ENCODE peak calls at places on chromosomes 16 and 17, in nine cellular contexts. B is AG09309, N is HepG2, X is astrocyte of the spinal cord, C is heart right ventricle, R is dorsolateral prefrontal cortex, A is small intestine, D is AG10803, V is K562. J is an unnamed sample.

GRCh38 chr16:29641561-29641960 is 21.5 kb upstream of the SPN start:
- DNase-seq in D (no peak), A (peak), X (no peak), B (no peak), C (no peak), R (no peak), V (peak), N (peak), J (no peak)

GRCh38 chr16:55641430-55642056 is 14.2 kb upstream of the SLC6A2 start:
- DNase-seq in R (no peak), C (no peak), B (no peak), X (no peak), N (peak), A (no peak), D (peak), V (no peak), J (no peak)

GRCh38 chr17:78781339-78782304 is at the start of gene CYTH1:
- DNase-seq in A (peak), X (no peak), R (peak), V (peak), B (no peak), C (peak), D (no peak), N (no peak), J (peak)

GRCh38 chr17:37045271-37045946 is 96.7 kb downstream of the AATF start:
- DNase-seq in N (no peak), D (no peak), C (no peak), X (no peak), V (no peak), A (no peak), B (no peak), R (no peak), J (no peak)

GRCh38 chr16:67326115-67326471 is 448 bp downstream of the KCTD19 start:
- DNase-seq in N (no peak), B (no peak), C (no peak), V (no peak), A (no peak), R (no peak), X (no peak), D (no peak), J (no peak)

GRCh38 chr17:74767111-74767516 is 9.0 kb downstream of the NAT9 start:
- DNase-seq in C (no peak), A (no peak), R (peak), X (no peak), V (no peak), N (no peak), D (no peak), B (no peak), J (peak)

GRCh38 chr17:77409282-77410161 is 268.8 kb downstream of the SEC14L1 start:
- DNase-seq in X (peak), D (peak), B (no peak), A (no peak), C (peak), N (no peak), V (no peak), R (no peak), J (no peak)

GRCh38 chr17:17191346-17191792 is 14.8 kb downstream of the PLD6 start:
- DNase-seq in A (no peak), C (peak), D (peak), R (no peak), N (no peak), V (no peak), B (peak), X (peak), J (no peak)

GRCh38 chr16:70642633-70643032 is 3.7 kb upstream of the IL34 start:
- DNase-seq in A (no peak), D (no peak), V (no peak), N (no peak), C (no peak), B (no peak), R (no peak), X (no peak), J (no peak)

GRCh38 chr17:19569785-19570496 is 36.3 kb downstream of the SLC47A1 start:
- DNase-seq in N (no peak), X (no peak), B (no peak), D (no peak), A (peak), C (no peak), V (no peak), R (no peak), J (no peak)
- H3K4me3 ChIP-seq in N (no peak), X (no peak), B (no peak), D (no peak), A (no peak), C (no peak), V (no peak), R (no peak), J (no peak)

GRCh38 chr16:12802661-12803060 is 1.0 kb downstream of the CPPED1 start:
- DNase-seq in V (peak), R (no peak), C (no peak), A (peak), D (no peak), X (no peak), N (no peak), B (no peak), J (no peak)
- H3K4me3 ChIP-seq in V (peak), R (peak), C (peak), A (peak), D (peak), X (peak), N (peak), B (peak), J (peak)

GRCh38 chr17:39225974-39226683 is 384 bp upstream of the STAC2 start:
- DNase-seq in R (peak), A (no peak), C (peak), D (no peak), N (no peak), V (peak), B (no peak), X (peak), J (no peak)
- H3K4me3 ChIP-seq in R (peak), A (no peak), C (peak), D (peak), N (no peak), V (peak), B (peak), X (peak), J (no peak)

GRCh38 chr16:77276686-77277085 is 77.5 kb downstream of the SYCE1L start:
- DNase-seq in D (no peak), C (no peak), N (no peak), B (no peak), R (no peak), A (no peak), X (no peak), V (no peak), J (no peak)

GRCh38 chr16:77277571-77277970 is 78.4 kb downstream of the SYCE1L start:
- DNase-seq in V (no peak), A (no peak), X (no peak), R (no peak), B (no peak), N (no peak), C (no peak), D (no peak), J (no peak)

GRCh38 chr16:77273815-77274214 is 74.6 kb downstream of the SYCE1L start:
- DNase-seq in V (no peak), A (no peak), R (no peak), C (no peak), B (peak), X (peak), N (no peak), D (peak), J (no peak)

GRCh38 chr16:77277141-77277540 is 77.9 kb downstream of the SYCE1L start:
- DNase-seq in N (no peak), B (no peak), X (no peak), A (no peak), R (no peak), D (no peak), C (no peak), V (no peak), J (no peak)

GRCh38 chr16:77271532-77272426 is 72.6 kb downstream of the SYCE1L start:
- DNase-seq in R (no peak), X (no peak), V (no peak), A (no peak), N (peak), B (no peak), D (no peak), C (no peak), J (no peak)
- H3K4me3 ChIP-seq in R (no peak), X (no peak), V (no peak), A (no peak), N (no peak), B (no peak), D (no peak), C (no peak), J (no peak)

GRCh38 chr17:63989622-63990345 is 8.4 kb upstream of the PRR29 start:
- DNase-seq in V (no peak), R (no peak), X (no peak), C (no peak), B (no peak), A (no peak), N (no peak), D (no peak), J (no peak)

GRCh38 chr17:63991611-63992010 is 6.5 kb upstream of the PRR29 start:
- DNase-seq in X (no peak), R (no peak), N (no peak), B (no peak), A (no peak), D (no peak), C (no peak), V (no peak), J (no peak)

GRCh38 chr17:63987616-63988478 is 10.3 kb upstream of the PRR29 start:
- DNase-seq in C (no peak), B (no peak), X (no peak), D (no peak), R (no peak), A (no peak), N (no peak), V (no peak), J (no peak)

GRCh38 chr17:63986842-63987615 is 11.1 kb upstream of the PRR29 start:
- DNase-seq in C (peak), V (no peak), X (no peak), B (no peak), N (no peak), R (no peak), D (no peak), A (no peak), J (no peak)

GRCh38 chr17:63988741-63989621 is 9.2 kb upstream of the PRR29 start:
- DNase-seq in D (peak), N (no peak), X (no peak), B (no peak), A (no peak), V (no peak), C (no peak), R (no peak), J (no peak)
- H3K4me3 ChIP-seq in D (no peak), N (no peak), X (no peak), B (no peak), A (no peak), V (no peak), C (no peak), R (no peak), J (no peak)

GRCh38 chr16:179431-179830 is 828 bp upstream of the HBQ1 start:
- DNase-seq in D (no peak), R (no peak), B (no peak), N (no peak), A (no peak), C (no peak), V (no peak), X (no peak), J (no peak)

GRCh38 chr16:183005-183404 is 2.7 kb downstream of the HBQ1 start:
- DNase-seq in V (no peak), B (no peak), X (no peak), A (no peak), R (no peak), D (no peak), C (no peak), N (no peak), J (no peak)

GRCh38 chr16:180101-180920 is at the start of gene HBQ1:
- DNase-seq in N (peak), R (no peak), A (peak), D (no peak), V (peak), C (peak), B (no peak), X (peak), J (no peak)

GRCh38 chr16:180921-181667 is 835 bp downstream of the HBQ1 start:
- DNase-seq in V (peak), R (peak), A (peak), X (peak), N (peak), D (peak), B (no peak), C (peak), J (peak)

GRCh38 chr16:181668-182021 is 1.4 kb downstream of the HBQ1 start:
- DNase-seq in B (no peak), X (peak), N (no peak), D (peak), C (no peak), R (no peak), V (no peak), A (no peak), J (no peak)
- H3K4me3 ChIP-seq in B (no peak), X (no peak), N (no peak), D (no peak), C (peak), R (no peak), V (peak), A (no peak), J (no peak)

GRCh38 chr16:83272201-83272600 is 535.6 kb upstream of the HSBP1 start:
- DNase-seq in D (peak), X (no peak), N (no peak), A (no peak), V (no peak), B (no peak), C (no peak), R (no peak), J (no peak)

GRCh38 chr16:83269541-83269940 is 538.2 kb upstream of the HSBP1 start:
- DNase-seq in B (no peak), C (no peak), R (no peak), N (no peak), A (no peak), X (no peak), V (no peak), D (no peak), J (no peak)

GRCh38 chr16:83270640-83271039 is 537.1 kb upstream of the HSBP1 start:
- DNase-seq in C (no peak), X (no peak), R (no peak), N (no peak), A (no peak), V (no peak), B (no peak), D (no peak), J (no peak)

GRCh38 chr16:83271123-83271522 is 536.7 kb upstream of the HSBP1 start:
- DNase-seq in D (peak), R (no peak), B (no peak), X (no peak), V (no peak), N (no peak), A (no peak), C (no peak), J (no peak)

GRCh38 chr16:83268164-83268563 is 539.6 kb upstream of the HSBP1 start:
- DNase-seq in R (no peak), V (no peak), A (no peak), X (no peak), B (no peak), N (no peak), C (no peak), D (peak), J (no peak)
- H3K4me3 ChIP-seq in R (no peak), V (no peak), A (no peak), X (no peak), B (no peak), N (no peak), C (no peak), D (no peak), J (no peak)

GRCh38 chr17:81518113-81518784 is 5.7 kb upstream of the ACTG1 start:
- DNase-seq in C (no peak), A (no peak), D (no peak), V (no peak), N (no peak), B (no peak), X (no peak), R (no peak), J (no peak)
- H3K4me3 ChIP-seq in C (peak), A (peak), D (peak), V (no peak), N (no peak), B (peak), X (peak), R (no peak), J (no peak)

DNA sequence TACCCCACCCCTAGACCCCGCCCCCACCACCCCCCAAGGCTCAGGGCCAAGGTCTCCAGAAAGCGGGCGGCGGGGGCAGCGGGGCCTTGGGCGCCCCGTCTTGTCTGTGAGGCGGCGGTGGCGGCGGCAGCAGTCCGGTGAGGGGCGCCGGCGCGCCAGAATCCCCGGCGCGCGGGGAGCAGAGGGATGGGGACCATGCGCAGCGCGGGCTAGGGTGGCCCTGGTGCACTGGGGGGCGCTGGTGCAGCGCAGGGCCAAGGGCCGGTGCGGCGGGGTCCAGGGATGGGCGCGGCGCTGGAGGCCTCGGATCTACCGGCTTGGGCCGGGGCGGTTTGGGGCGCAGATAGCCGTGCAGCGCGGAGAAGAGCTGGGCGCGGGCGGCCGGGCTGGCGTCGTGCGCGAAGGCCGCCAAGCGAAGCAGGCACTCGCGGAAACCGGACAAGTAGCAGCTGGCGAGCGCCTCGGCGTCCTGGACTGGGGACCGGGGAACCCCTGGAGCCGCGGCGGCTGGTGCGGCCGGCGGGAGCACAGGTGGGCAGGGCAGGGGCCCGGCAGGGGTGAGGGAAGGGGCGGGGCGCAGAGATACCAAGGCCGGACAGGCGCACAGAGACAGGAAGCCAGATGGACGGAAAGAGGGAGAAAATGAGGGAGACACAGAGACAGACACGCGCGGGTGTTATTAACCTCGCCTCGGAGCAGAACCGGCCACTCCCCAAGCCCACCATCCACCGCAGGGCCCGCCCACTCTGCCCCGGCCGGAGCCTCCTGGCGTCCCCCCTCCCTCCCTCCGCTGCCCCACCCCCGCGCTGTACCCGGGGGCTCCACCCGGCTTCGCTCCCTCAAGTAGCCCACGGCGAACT is 2.1 kb downstream of the HES7 start:
- DNase-seq in D (peak), B (no peak), X (peak), R (peak), C (peak), A (peak), V (peak), N (no peak), J (no peak)
- H3K4me3 ChIP-seq in D (peak), B (peak), X (peak), R (peak), C (peak), A (peak), V (peak), N (peak), J (no peak)

GRCh38 chr17:2267354-2267753 is 36.2 kb downstream of the SMG6 start:
- DNase-seq in N (no peak), X (no peak), C (no peak), V (no peak), A (no peak), B (no peak), R (no peak), D (no peak), J (no peak)

GRCh38 chr17:2266865-2267228 is 36.7 kb downstream of the SMG6 start:
- DNase-seq in V (no peak), X (no peak), C (no peak), A (peak), R (no peak), D (no peak), N (no peak), B (no peak), J (no peak)

GRCh38 chr17:2263183-2263954 is 40.2 kb downstream of the SMG6 start:
- DNase-seq in B (no peak), R (no peak), D (no peak), C (no peak), V (no peak), A (no peak), N (no peak), X (peak), J (no peak)

GRCh38 chr17:2264023-2264860 is 39.3 kb downstream of the SMG6 start:
- DNase-seq in C (no peak), B (no peak), D (no peak), V (no peak), N (no peak), A (no peak), R (no peak), X (peak), J (no peak)

GRCh38 chr17:2266045-2266864 is 37.3 kb downstream of the SMG6 start:
- DNase-seq in V (no peak), D (no peak), R (no peak), C (no peak), X (no peak), N (no peak), B (no peak), A (peak), J (no peak)
- H3K4me3 ChIP-seq in V (no peak), D (no peak), R (no peak), C (no peak), X (no peak), N (no peak), B (no peak), A (no peak), J (no peak)

J was measured in adrenal gland.